ENCODE peak calls at places on chromosomes 13 and 19, in nine cellular contexts. I, Z, U, F, B, C, X, P and A are unnamed samples.

GRCh38 chr19:2719910-2720776 is 1.0 kb downstream of the DIRAS1 start:
- DNase-seq in Z (peak), C (no peak), U (no peak), I (peak), B (peak), X (peak), F (no peak), P (no peak), A (no peak)

GRCh38 chr13:39040206-39040605 is 1.9 kb downstream of the NHLRC3 start:
- DNase-seq in Z (peak), C (no peak), X (no peak), I (peak), P (no peak), U (no peak), B (no peak), F (no peak), A (no peak)

GRCh38 chr13:93227280-93227905 is 786 bp downstream of the GPC6 start:
- DNase-seq in C (no peak), P (peak), U (no peak), F (no peak), I (peak), Z (peak), B (peak), X (peak), A (peak)

GRCh38 chr13:50941146-50941545 is 31.6 kb downstream of the RNASEH2B start:
- DNase-seq in X (no peak), Z (no peak), I (no peak), P (no peak), B (no peak), U (no peak), C (no peak), F (no peak), A (no peak)

GRCh38 chr19:33292595-33293254 is 9.6 kb downstream of the CEBPA start:
- DNase-seq in Z (peak), F (peak), U (no peak), B (no peak), I (no peak), C (peak), X (no peak), P (no peak), A (peak)

GRCh38 chr13:29454931-29455481 is 140.5 kb downstream of the SLC7A1 start:
- DNase-seq in P (no peak), B (no peak), I (peak), Z (peak), F (no peak), C (no peak), X (peak), U (peak), A (peak)

GRCh38 chr13:98254541-98254940 is 77.5 kb upstream of the RNF113B start:
- DNase-seq in C (no peak), P (no peak), F (no peak), U (no peak), Z (no peak), B (no peak), X (no peak), I (peak), A (no peak)

GRCh38 chr13:113746143-113746525 is 12.9 kb upstream of the TMEM255B start:
- DNase-seq in U (no peak), B (no peak), I (no peak), C (peak), Z (peak), P (no peak), F (no peak), X (peak), A (no peak)

GRCh38 chr13:114118763-114119123 is 13.7 kb downstream of the RASA3 start:
- DNase-seq in X (no peak), B (no peak), U (no peak), P (no peak), I (peak), Z (peak), C (no peak), F (no peak), A (no peak)

GRCh38 chr19:47725759-47726401 is 12.7 kb downstream of the EHD2 start:
- DNase-seq in I (no peak), F (no peak), X (peak), U (no peak), C (no peak), B (no peak), P (no peak), Z (no peak), A (peak)

GRCh38 chr13:42970824-42971669 is 21.0 kb downstream of the EPSTI1 start:
- DNase-seq in I (peak), P (peak), X (peak), Z (peak), F (no peak), U (peak), B (peak), C (peak), A (peak)

GRCh38 chr19:35128398-35129057 is 6.3 kb downstream of the LGI4 start:
- DNase-seq in B (no peak), Z (no peak), F (no peak), P (no peak), U (no peak), I (no peak), C (no peak), X (no peak), A (no peak)

GRCh38 chr19:18591735-18592385 is 3.3 kb downstream of the REX1BD start:
- DNase-seq in B (no peak), C (no peak), X (no peak), P (no peak), Z (no peak), F (peak), U (no peak), I (no peak), A (no peak)

DNA sequence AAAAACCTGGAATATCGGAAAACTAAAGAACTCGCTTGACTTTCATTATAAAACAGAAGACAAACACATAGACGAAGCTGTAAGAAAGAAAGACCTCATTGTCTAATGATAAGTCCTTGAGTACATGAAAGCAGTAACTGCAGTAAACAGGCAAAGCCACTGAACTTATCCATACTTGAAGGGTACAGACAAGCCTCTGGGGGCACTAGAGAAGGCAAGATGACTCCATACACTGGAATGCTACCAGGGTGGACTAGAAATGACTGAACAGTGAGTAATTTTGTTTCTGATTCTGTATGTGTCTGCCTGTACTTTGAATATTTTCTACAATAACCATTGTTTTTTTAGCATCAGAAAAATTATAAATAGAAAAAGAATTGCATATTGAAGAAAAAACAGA is 507.9 kb downstream of the UQCRFS1 start:
- DNase-seq in Z (peak), F (no peak), P (no peak), C (no peak), B (no peak), X (peak), U (peak), I (peak), A (peak)
- TF ChIP-seq CTCF in Z (peak), F (no peak), P (no peak), C (no peak), B (peak), X (peak), U (peak), I (peak), A (peak)

GRCh38 chr13:68850160-68850559 is 1257.5 kb upstream of the ATXN8OS start:
- DNase-seq in I (no peak), P (no peak), X (no peak), C (no peak), Z (no peak), B (no peak), U (no peak), F (no peak), A (no peak)
- TF ChIP-seq CTCF in I (no peak), P (no peak), X (no peak), C (no peak), Z (no peak), B (no peak), U (no peak), F (no peak), A (no peak)

GRCh38 chr19:51830263-51830662 is 35.3 kb downstream of the FPR3 start:
- DNase-seq in B (no peak), U (peak), X (no peak), Z (peak), P (no peak), I (no peak), C (no peak), F (no peak), A (no peak)
- TF ChIP-seq CTCF in B (no peak), U (peak), X (peak), Z (peak), P (no peak), I (no peak), C (no peak), F (no peak), A (no peak)

GRCh38 chr13:71754407-71754974 is 112.5 kb downstream of the DACH1 start:
- DNase-seq in Z (no peak), P (no peak), X (peak), B (no peak), C (no peak), U (no peak), I (peak), F (peak), A (no peak)
- TF ChIP-seq CTCF in Z (no peak), P (no peak), X (peak), B (no peak), C (no peak), U (peak), I (peak), F (peak), A (no peak)

DNA sequence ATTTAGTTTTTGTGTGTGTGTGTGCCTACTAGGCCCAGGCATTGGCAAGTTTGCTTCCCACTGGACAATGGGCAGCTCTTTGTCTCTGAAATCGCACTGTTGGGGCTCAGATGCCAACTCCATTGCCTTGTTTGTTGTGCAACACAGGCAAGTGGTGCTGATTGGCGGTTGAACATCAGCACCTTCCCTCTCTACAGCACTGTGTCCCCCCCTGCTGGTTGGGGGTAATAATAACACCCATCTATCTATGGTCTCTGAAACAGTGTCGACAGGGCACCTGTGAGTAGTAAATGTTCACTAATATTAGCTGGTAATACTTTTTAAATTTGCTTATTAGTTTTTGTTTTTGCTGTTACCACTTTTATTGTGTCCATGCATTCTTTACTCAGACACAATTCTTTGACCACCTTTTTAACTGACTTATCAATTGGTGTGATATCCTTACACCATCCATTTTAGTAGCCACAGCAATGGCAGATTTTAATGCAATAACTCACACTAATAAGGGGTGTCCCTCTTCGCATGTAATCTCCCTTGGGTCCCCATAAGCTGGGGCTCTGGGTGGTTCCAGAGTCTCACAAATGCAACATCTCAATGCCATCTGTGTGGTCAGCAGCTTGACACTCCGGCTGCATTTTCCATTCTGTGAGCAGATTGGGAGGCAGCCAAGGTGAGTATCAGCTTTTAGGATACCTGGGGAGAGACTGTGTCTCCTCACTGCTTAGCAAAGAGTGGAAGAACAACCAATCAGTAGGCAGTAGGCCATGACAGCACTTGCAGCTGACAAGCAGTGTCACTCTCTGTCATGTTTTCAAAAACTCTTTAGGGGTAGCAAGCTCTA is 47.7 kb upstream of the UQCRFS1 start:
- DNase-seq in I (no peak), X (peak), F (peak), B (peak), U (peak), P (peak), Z (peak), C (peak), A (no peak)
- TF ChIP-seq CTCF in I (peak), X (peak), F (peak), B (peak), U (peak), P (peak), Z (peak), C (no peak), A (peak)

GRCh38 chr13:67048084-67048792 is 181.9 kb downstream of the PCDH9 start:
- DNase-seq in C (no peak), F (no peak), X (no peak), I (peak), B (no peak), Z (peak), P (peak), U (peak), A (no peak)
- TF ChIP-seq CTCF in C (no peak), F (no peak), X (no peak), I (no peak), B (no peak), Z (peak), P (peak), U (no peak), A (no peak)

DNA sequence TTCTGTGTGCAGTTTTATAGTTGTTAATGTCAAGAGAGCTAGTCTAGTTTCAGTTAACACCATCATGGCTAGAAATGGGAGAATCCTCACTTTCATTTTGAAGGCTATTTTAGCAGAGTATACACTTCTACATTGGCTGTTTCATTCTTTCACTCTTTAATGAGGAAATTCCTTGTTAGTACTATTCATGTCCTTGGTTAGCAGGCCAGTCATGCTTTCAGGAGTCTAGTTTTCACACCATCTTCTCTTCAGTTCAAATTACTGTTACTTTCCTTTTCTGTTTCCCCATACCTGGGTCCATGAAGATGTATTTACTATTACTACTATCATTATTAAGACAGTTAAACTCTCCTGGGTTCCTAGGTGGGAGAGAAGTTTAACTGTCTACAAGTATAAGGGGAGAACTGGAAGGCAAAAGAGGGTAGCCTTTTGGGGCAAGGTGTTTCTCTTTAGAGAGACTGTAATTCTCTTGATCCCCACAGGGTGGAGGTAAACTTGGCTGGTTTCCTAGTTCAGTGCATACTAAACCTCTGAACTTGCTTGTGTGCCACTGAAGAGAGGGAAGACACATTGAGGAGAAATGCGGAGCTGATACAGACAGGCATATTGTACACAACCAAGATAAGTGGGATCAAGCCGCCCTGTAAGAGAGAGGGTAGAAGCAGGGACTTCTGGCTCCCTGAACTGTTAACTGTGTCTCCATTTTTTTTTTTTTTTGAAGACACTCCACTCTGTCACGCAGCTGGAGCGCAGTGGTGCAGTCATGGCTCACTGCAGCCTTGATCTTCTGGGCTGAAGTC is 41.3 kb upstream of the IGFL4 start:
- DNase-seq in B (peak), X (peak), Z (peak), U (peak), C (peak), I (peak), P (peak), F (no peak), A (no peak)
- TF ChIP-seq CTCF in B (peak), X (peak), Z (peak), U (peak), C (peak), I (peak), P (peak), F (peak), A (peak)